ENCODE peak calls at places on chromosomes 3 and 15, in nine cellular contexts. M is NCI-H510A treated with DMSO at 0.1 percent for 48 hours; H is activated CD4-positive, alpha-beta T cell treated with anti-CD3 and anti-CD28 coated beads for 36 hours; A is thyroid gland; U is stimulated activated CD8-positive, alpha-beta memory T cell treated with anti-CD3 and anti-CD28 coated beads, Interleukin-15, amount 100 ng/mL, for 24 hours; F is renal cortical epithelial cell; D is heart left ventricle; L is NCI-H1092; K is H9. X is an unnamed sample.

GRCh38 chr3:56654460-56654859 is 28.6 kb downstream of the TASOR start:
- DNase-seq in M (no peak), H (no peak), A (no peak), U (no peak), F (no peak), D (no peak), L (no peak), K (no peak), X (no peak)

GRCh38 chr3:141928626-141929270 is 52.3 kb downstream of the ATP1B3 start:
- DNase-seq in M (no peak), H (no peak), A (no peak), U (no peak), F (no peak), D (no peak), L (no peak), K (no peak), X (no peak)

GRCh38 chr15:50248994-50249586 is 16.4 kb downstream of the HDC start:
- DNase-seq in M (no peak), H (no peak), A (no peak), U (no peak), F (no peak), D (no peak), L (no peak), K (no peak), X (no peak)

GRCh38 chr3:130850846-130851245 is 43.0 kb upstream of the ATP2C1 start:
- DNase-seq in M (peak; percentile 33), H (no peak), A (no peak), U (no peak), F (peak; percentile 48), D (no peak), L (no peak), K (no peak), X (no peak)

GRCh38 chr3:96236499-96236898 is 577.9 kb upstream of the EPHA6 start:
- DNase-seq in M (no peak), H (no peak), A (no peak), U (no peak), F (no peak), D (no peak), L (no peak), K (no peak), X (no peak)

GRCh38 chr3:100875239-100875638 is 118.0 kb downstream of the ABI3BP start:
- DNase-seq in M (no peak), H (no peak), A (peak; percentile 93), U (no peak), F (peak; percentile 69), D (peak; percentile 38), L (peak; percentile 56), K (no peak), X (no peak)

GRCh38 chr3:148066787-148067186 is 630.9 kb upstream of the AGTR1 start:
- DNase-seq in M (no peak), H (no peak), A (no peak), U (no peak), F (peak; percentile 9), D (no peak), L (no peak), K (no peak), X (no peak)

GRCh38 chr15:52112203-52112750 is 298 bp downstream of the BCL2L10 start:
- DNase-seq in M (peak; percentile 2), H (peak; percentile 67), A (peak; percentile 49), U (no peak), F (no peak), D (no peak), L (no peak), K (peak; percentile 59), X (no peak)

GRCh38 chr3:63349583-63350177 is 71.6 kb downstream of the SYNPR start:
- DNase-seq in M (peak; percentile 15), H (peak; percentile 66), A (peak; percentile 71), U (no peak), F (peak; percentile 64), D (peak; percentile 25), L (peak; percentile 54), K (peak; percentile 43), X (no peak)

X was measured in anterior cingulate cortex.